ENCODE peak calls at places on chromosomes 5 and 9, in four cellular contexts. Y is small intestine; K is K562; X is CD8-positive, alpha-beta T cell. I is an unnamed sample.

GRCh38 chr9:14654932-14655331 is 38.3 kb downstream of the ZDHHC21 start:
- DNase-seq in K (no peak), Y (no peak), X (no peak), I (no peak)

GRCh38 chr5:87122171-87122977 is 145.3 kb upstream of the RASA1 start:
- DNase-seq in Y (no peak), X (no peak), K (no peak), I (no peak)

GRCh38 chr9:89791754-89792153 is 186.9 kb downstream of the GADD45G start:
- DNase-seq in X (no peak), Y (no peak), K (no peak), I (peak; percentile 70)

GRCh38 chr9:77085416-77085815 is 66.0 kb downstream of the FOXB2 start:
- DNase-seq in K (no peak), Y (no peak), X (no peak), I (no peak)

GRCh38 chr5:37054391-37054790 is 177.8 kb downstream of the NIPBL start:
- DNase-seq in Y (no peak), X (no peak), K (no peak), I (no peak)

GRCh38 chr9:75812139-75812538 is 78.3 kb upstream of the PCSK5 start:
- DNase-seq in K (no peak), Y (no peak), X (no peak), I (no peak)

GRCh38 chr9:108546223-108546622 is 309.6 kb downstream of the ACTL7B start:
- DNase-seq in Y (no peak), K (no peak), X (no peak), I (no peak)

GRCh38 chr9:19409406-19410194 is 791 bp downstream of the ACER2 start:
- DNase-seq in Y (peak; percentile 5), X (no peak), K (peak; percentile 52), I (peak; percentile 43)

GRCh38 chr9:84919498-84919897 is 250.0 kb downstream of the NTRK2 start:
- DNase-seq in K (no peak), X (no peak), Y (no peak), I (no peak)

GRCh38 chr5:58156977-58157701 is 302.7 kb downstream of the PLK2 start:
- DNase-seq in X (no peak), K (no peak), Y (no peak), I (peak; percentile 64)

GRCh38 chr5:2298746-2299145 is 416.0 kb upstream of the IRX4 start:
- DNase-seq in X (no peak), Y (no peak), K (no peak), I (no peak)

GRCh38 chr5:102481044-102481715 is 17.6 kb downstream of the SLCO6A1 start:
- DNase-seq in K (no peak), Y (no peak), X (no peak), I (no peak)

GRCh38 chr5:7850533-7851239 is at the start of gene CFAP90:
- DNase-seq in X (no peak), Y (peak; percentile 9), K (no peak), I (peak; percentile 94)

GRCh38 chr9:72577212-72577753 is 55.9 kb downstream of the TMC1 start:
- DNase-seq in Y (peak; percentile 58), K (no peak), X (no peak), I (no peak)

GRCh38 chr5:15010936-15011335 is 139.4 kb upstream of the ANKH start:
- DNase-seq in Y (no peak), K (no peak), X (no peak), I (no peak)

GRCh38 chr5:36904677-36905076 is 28.1 kb downstream of the NIPBL start:
- DNase-seq in X (no peak), Y (no peak), K (no peak), I (no peak)

GRCh38 chr5:133932441-133933168 is 35.8 kb downstream of the C5orf15 start:
- DNase-seq in X (no peak), Y (no peak), K (peak; percentile 75), I (no peak)

GRCh38 chr5:111512026-111512405 is 319 bp downstream of the STARD4 start:
- DNase-seq in X (no peak), Y (peak; percentile 48), K (no peak), I (no peak)

GRCh38 chr5:43564289-43564850 is 7.5 kb upstream of the PAIP1 start:
- DNase-seq in K (no peak), Y (no peak), X (no peak), I (no peak)

GRCh38 chr5:102858808-102859207 is 103.7 kb downstream of the PAM start:
- DNase-seq in K (no peak), Y (no peak), X (no peak), I (no peak)

GRCh38 chr5:108054349-108054748 is 327.5 kb downstream of the FBXL17 start:
- DNase-seq in K (no peak), Y (no peak), X (no peak), I (no peak)

GRCh38 chr9:82488702-82489578 is 500.4 kb downstream of the SPATA31D1 start:
- DNase-seq in X (no peak), K (no peak), Y (no peak), I (no peak)

GRCh38 chr5:65243161-65243560 is 238.6 kb downstream of the ADAMTS6 start:
- DNase-seq in Y (no peak), X (no peak), K (no peak), I (no peak)

GRCh38 chr5:111829701-111830100 is 72.7 kb upstream of the NREP start:
- DNase-seq in X (no peak), K (no peak), Y (no peak), I (no peak)

GRCh38 chr5:176695073-176695472 is 47.8 kb downstream of the TSPAN17 start:
- DNase-seq in X (no peak), K (no peak), Y (no peak), I (no peak)

GRCh38 chr5:143890475-143890874 is 78.5 kb downstream of the HMHB1 start:
- DNase-seq in Y (no peak), X (no peak), K (no peak), I (peak; percentile 25)

GRCh38 chr5:43941806-43942205 is 338.8 kb downstream of the NNT start:
- DNase-seq in X (no peak), Y (no peak), K (no peak), I (no peak)

GRCh38 chr5:139458580-139459407 is 3.7 kb downstream of the ECSCR start:
- DNase-seq in X (peak; percentile 81), Y (peak; percentile 70), K (no peak), I (no peak)

GRCh38 chr5:143041461-143041860 is 271.3 kb downstream of the ARHGAP26 start:
- DNase-seq in Y (no peak), X (no peak), K (no peak), I (peak; percentile 45)

GRCh38 chr9:76690575-76691370 is 73.5 kb upstream of the PCA3 start:
- DNase-seq in K (no peak), Y (no peak), X (no peak), I (no peak)

GRCh38 chr9:95077766-95078382 is 239.6 kb downstream of the FANCC start:
- DNase-seq in Y (no peak), K (no peak), X (no peak), I (no peak)

GRCh38 chr9:95079461-95079860 is 238.0 kb downstream of the FANCC start:
- DNase-seq in X (no peak), Y (no peak), K (no peak), I (no peak)

GRCh38 chr9:95078516-95078915 is 239.0 kb downstream of the FANCC start:
- DNase-seq in Y (no peak), K (no peak), X (no peak), I (no peak)

GRCh38 chr9:95077053-95077765 is 240.3 kb downstream of the FANCC start:
- DNase-seq in K (no peak), Y (no peak), X (no peak), I (no peak)

DNA sequence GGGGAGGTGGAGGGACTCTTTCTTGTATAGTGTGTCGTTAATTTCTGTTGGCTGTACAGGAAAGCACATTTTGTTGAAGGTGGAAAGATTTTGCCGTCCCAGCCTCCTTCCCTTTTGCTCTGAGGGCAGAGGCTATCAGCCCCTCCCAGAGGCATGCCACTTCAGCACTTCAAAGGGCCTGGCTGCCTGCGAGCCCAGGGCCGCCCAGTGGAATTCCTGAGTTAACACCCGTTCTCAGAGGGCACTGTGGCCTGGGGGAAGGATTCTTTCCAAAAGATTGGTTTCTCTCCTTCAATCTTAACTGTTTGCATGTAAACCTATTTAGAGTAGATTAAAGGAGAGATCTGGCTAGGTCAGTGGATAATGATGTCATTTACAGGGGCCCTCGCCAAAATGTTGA is 238.6 kb downstream of the FANCC start:
- DNase-seq in X (no peak), Y (peak; percentile 68), K (no peak), I (no peak)
- H3K27ac ChIP-seq in X (no peak overlapping the region), Y (peak overlapping the region; percentile 52), K (no peak overlapping the region), I (no peak overlapping the region)

GRCh38 chr5:79062431-79062830 is 7.0 kb downstream of the DMGDH start:
- DNase-seq in K (no peak), X (no peak), Y (no peak), I (no peak)

GRCh38 chr5:79055017-79055416 is 14.5 kb downstream of the DMGDH start:
- DNase-seq in Y (no peak), K (no peak), X (no peak), I (no peak)

GRCh38 chr5:79056847-79057246 is 12.6 kb downstream of the DMGDH start:
- DNase-seq in K (no peak), X (no peak), Y (no peak), I (no peak)

DNA sequence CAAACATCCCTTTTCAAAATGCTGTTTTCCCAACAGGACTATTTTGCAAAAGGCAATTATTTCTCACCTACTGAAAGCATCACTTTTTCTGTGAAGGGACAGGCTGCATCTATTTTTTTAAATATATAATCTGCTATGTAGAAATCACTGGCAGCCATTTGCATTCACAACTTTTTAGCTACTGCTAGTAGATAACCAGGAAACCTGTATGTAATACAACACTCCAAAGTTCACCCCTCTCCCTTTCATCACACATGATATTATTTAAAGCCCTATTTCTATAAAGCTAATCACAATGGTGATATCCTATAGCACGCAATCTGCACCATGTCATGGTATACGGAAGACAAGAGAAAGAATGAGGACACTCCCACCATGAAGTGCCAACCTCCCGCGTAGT is 9.8 kb downstream of the DMGDH start:
- DNase-seq in X (no peak), Y (no peak), K (no peak), I (no peak)
- H3K27ac ChIP-seq in X (no peak overlapping the region), Y (no peak overlapping the region), K (no peak overlapping the region), I (no peak overlapping the region)

GRCh38 chr9:88535932-88536324 is 950 bp downstream of the NXNL2 start:
- DNase-seq in X (no peak), K (no peak), Y (no peak), I (no peak)
- H3K27ac ChIP-seq in X (no peak overlapping the region), K (no peak overlapping the region), Y (no peak overlapping the region), I (no peak overlapping the region)

DNA sequence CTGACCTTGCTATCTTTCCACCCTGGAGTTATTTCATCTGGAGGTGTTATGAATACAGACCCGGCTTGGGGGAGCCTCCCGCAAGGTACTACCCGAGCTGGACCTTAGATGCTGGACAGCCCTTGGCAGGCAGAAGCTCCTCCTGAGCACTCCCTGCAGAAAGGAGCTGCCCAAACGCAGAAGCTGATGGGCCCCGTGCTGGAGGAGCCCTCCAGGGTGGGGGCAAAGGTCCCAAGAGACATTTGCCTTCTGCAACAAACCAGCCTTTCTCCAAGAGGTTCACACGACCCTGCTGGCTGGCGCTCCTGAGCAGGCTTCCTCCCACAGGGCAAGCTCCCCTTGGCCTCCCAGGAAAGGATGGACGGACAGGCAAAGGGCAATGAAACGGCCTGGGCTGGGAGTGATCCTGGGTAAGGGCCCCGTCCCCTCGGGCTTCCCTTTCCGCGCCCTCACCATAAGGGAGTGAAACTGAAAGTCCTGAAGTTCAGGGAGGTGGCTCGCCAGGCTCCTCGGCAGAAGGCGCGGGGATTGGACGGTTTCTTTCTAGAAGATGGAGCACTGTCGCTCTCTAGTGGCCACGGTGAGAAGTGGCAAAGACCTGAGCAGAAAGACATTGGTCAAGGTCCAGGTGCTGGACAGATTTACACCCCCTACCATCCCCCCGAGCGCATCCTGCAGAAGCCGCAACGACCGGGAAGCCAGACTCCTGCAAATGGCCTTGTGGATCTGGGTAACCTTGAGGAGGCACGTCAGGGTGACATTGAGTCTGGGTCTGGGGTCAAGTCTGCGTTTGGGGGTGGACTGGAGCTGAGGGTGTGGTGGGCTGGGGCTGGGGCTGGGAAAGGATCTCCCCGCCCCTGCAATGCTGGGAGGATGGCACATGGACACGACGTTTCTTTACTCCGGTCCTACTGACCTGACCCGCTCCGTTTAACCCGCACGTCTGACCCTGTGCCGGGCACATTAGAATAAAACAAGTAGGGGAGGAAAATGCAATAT is 56.4 kb downstream of the NEURL1B start:
- DNase-seq in Y (peak; percentile 95), X (peak; percentile 88), K (peak; percentile 83), I (peak; percentile 86)
- H3K27ac ChIP-seq in Y (peak overlapping the region; percentile 81), X (peak overlapping the region; percentile 43), K (no peak overlapping the region), I (no peak overlapping the region)